ENCODE peak calls at places on chromosomes 12 and 14, in four cellular contexts. One of them, this sample, is unnamed.

GRCh38 chr12:123388948-123389559 is 5.1 kb downstream of the KMT5A start:
- DNase-seq in right atrium auricular region: no peak
- DNase-seq in WERI-Rb-1: no peak
- DNase-seq in fibroblast of lung: no peak
- DNase-seq in this sample: no peak

GRCh38 chr14:96246535-96246839 is 9.5 kb upstream of the BDKRB1 start:
- DNase-seq in WERI-Rb-1: no peak
- DNase-seq in fibroblast of lung: peak; percentile 96
- DNase-seq in right atrium auricular region: no peak
- DNase-seq in this sample: peak; percentile 95

GRCh38 chr14:90664911-90665695 is 151.1 kb downstream of the TTC7B start:
- DNase-seq in fibroblast of lung: no peak
- DNase-seq in WERI-Rb-1: no peak
- DNase-seq in right atrium auricular region: no peak
- DNase-seq in this sample: no peak

GRCh38 chr12:124995200-124995961 is 1.9 kb downstream of the BRI3BP start:
- DNase-seq in WERI-Rb-1: no peak
- DNase-seq in right atrium auricular region: no peak
- DNase-seq in fibroblast of lung: no peak
- DNase-seq in this sample: no peak

GRCh38 chr12:113151655-113152054 is 2.1 kb downstream of the CFAP73 start:
- DNase-seq in fibroblast of lung: no peak
- DNase-seq in right atrium auricular region: no peak
- DNase-seq in WERI-Rb-1: no peak
- DNase-seq in this sample: no peak

GRCh38 chr12:51972849-51973273 is 21.4 kb downstream of the ACVR1B start:
- DNase-seq in fibroblast of lung: peak; percentile 92
- DNase-seq in WERI-Rb-1: no peak
- DNase-seq in right atrium auricular region: peak; percentile 75
- DNase-seq in this sample: no peak

GRCh38 chr12:9813821-9814798 is 13.2 kb upstream of the KLRF1 start:
- DNase-seq in fibroblast of lung: peak; percentile 16
- DNase-seq in WERI-Rb-1: peak; percentile 87
- DNase-seq in right atrium auricular region: peak; percentile 85
- DNase-seq in this sample: peak; percentile 19

GRCh38 chr12:2239376-2240010 is 186.7 kb downstream of the CACNA1C start:
- DNase-seq in right atrium auricular region: no peak
- DNase-seq in WERI-Rb-1: no peak
- DNase-seq in fibroblast of lung: no peak
- DNase-seq in this sample: no peak

GRCh38 chr12:5710260-5710878 is 234.7 kb downstream of the ANO2 start:
- DNase-seq in WERI-Rb-1: no peak
- DNase-seq in fibroblast of lung: no peak
- DNase-seq in right atrium auricular region: no peak
- DNase-seq in this sample: no peak

GRCh38 chr14:52553002-52553670 is 500 bp downstream of the GPR137C start:
- DNase-seq in fibroblast of lung: peak; percentile 16
- DNase-seq in WERI-Rb-1: peak; percentile 36
- DNase-seq in right atrium auricular region: no peak
- DNase-seq in this sample: peak; percentile 48

GRCh38 chr12:104720346-104721064 is 237.6 kb downstream of the SLC41A2 start:
- DNase-seq in fibroblast of lung: peak; percentile 81
- DNase-seq in right atrium auricular region: no peak
- DNase-seq in WERI-Rb-1: no peak
- DNase-seq in this sample: peak; percentile 63
- H3K4me3 ChIP-seq in fibroblast of lung: peak overlapping the region; percentile 28
- H3K4me3 ChIP-seq in right atrium auricular region: peak overlapping the region; percentile 14
- H3K4me3 ChIP-seq in WERI-Rb-1: no peak overlapping the region
- H3K4me3 ChIP-seq in this sample: peak overlapping the region; percentile 18

DNA sequence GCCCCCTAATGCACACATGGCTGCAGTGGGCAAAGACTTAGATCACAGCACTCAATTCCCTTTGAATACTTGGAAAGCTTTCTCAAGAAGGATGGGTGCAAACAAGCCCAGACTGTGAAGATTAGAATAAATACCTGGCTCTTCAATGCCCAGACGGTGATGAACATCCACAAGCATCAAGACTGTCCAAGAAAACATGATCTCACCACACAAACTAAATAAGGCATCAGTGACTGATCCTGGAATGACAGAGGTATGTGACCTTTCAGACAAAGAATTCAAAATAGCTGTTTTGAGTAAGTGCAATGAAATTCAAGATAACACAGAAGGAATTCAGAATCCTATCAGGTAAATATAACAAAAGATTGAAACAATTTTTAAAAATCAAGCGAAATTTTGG is 43.8 kb upstream of the ZDHHC17 start:
- DNase-seq in WERI-Rb-1: no peak
- DNase-seq in right atrium auricular region: no peak
- DNase-seq in fibroblast of lung: peak; percentile 92
- DNase-seq in this sample: peak; percentile 29
- TF ChIP-seq CTCF in WERI-Rb-1: no peak
- TF ChIP-seq CTCF in right atrium auricular region: no peak
- TF ChIP-seq CTCF in fibroblast of lung: no peak
- TF ChIP-seq CTCF in this sample: no peak

DNA sequence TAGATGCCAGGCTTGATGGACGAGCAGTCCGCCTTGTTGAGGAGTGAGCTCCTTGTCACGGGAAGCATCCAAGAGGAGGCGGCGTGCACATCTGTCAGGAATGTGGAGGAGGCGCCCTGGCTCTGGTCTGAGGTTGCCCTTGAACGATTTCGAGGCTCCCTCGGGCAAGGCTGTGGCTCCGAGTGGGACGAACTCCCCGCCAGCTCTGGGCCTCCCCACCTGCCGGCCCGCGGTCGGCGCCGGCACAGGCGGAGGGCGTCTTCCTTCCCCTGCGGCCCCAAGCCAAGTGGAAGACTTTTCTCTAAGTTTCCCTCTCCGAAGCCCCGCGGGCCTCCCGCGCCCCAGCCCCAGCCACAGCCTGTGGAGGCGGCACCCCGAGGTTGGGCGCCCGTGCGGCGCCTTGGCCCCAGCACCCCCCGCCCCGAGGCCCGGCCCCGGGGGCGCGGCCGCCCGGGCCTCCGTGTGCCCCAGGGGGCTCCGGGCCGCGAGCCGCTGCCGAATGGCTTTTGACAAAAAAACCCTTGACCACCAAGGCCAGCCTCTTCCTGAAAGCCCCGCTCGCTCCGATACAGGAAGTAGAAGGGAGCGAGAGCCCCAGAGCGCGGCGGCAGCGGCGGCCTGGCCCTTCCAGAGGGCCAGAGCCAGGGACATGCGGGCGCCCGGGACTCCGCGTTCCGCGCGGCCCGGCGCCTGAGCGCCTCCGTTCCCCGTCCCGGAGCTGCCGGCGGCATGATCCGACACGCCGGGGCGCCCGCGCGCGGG is at the start of gene RIN3:
- DNase-seq in fibroblast of lung: peak; percentile 68
- DNase-seq in WERI-Rb-1: no peak
- DNase-seq in right atrium auricular region: no peak
- DNase-seq in this sample: peak; percentile 59
- H3K4me3 ChIP-seq in fibroblast of lung: peak within 1 kb of the TSS; percentile 88
- H3K4me3 ChIP-seq in WERI-Rb-1: no peak within 1 kb of the TSS
- H3K4me3 ChIP-seq in right atrium auricular region: peak within 1 kb of the TSS; percentile 69
- H3K4me3 ChIP-seq in this sample: peak within 1 kb of the TSS; percentile 73

DNA sequence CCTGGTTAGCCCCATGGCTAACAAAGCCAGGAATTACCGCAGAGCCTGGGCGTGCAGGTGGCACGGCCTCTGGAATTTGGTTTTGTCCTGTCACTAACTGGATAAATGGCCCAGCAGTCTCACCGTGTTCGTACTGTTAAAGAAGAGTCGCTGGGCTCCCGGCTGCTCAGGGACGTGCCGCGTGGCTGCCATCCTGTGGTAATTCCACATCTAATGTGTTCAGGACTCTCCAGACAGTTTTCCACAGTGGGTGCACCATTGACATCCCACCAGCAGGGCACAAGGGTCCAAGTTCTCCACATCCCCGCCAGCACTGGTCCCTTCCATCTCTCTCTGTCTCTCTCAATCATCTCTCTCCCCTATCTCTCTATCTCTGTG is 19.6 kb downstream of the NOC4L start:
- DNase-seq in fibroblast of lung: no peak
- DNase-seq in WERI-Rb-1: peak; percentile 36
- DNase-seq in right atrium auricular region: no peak
- DNase-seq in this sample: no peak
- TF ChIP-seq CTCF in fibroblast of lung: peak; percentile 5
- TF ChIP-seq CTCF in WERI-Rb-1: peak; percentile 52
- TF ChIP-seq CTCF in right atrium auricular region: no peak
- TF ChIP-seq CTCF in this sample: peak; percentile 19

DNA sequence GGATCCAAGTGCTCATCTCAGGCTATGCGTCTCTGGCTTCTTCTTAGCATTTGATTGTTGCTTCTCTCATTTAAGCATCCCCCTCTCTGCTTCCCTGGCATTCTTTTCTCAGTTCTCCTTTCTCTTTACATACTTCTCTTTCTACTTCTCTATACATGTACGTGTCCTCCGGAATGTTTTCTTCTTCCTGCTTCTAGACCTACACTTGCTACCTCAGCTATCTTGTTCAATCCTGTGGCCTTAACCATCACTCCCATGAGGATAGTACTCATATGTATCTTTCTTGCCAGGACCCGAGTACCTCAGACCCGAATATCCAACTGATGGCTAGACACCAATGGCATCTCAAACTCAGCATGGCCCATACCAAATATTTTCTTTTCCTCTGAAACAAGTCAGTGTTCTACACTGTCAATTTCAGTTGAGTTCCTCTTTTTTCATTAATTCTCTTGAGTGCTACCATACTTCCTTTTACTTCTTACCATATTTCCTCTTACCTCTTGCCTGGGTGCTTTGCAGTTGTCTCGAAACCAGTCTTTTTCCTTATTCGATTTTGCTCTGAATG is 115.1 kb upstream of the SLC38A2 start:
- DNase-seq in WERI-Rb-1: no peak
- DNase-seq in right atrium auricular region: no peak
- DNase-seq in fibroblast of lung: no peak
- DNase-seq in this sample: no peak
- H3K4me3 ChIP-seq in WERI-Rb-1: no peak overlapping the region
- H3K4me3 ChIP-seq in right atrium auricular region: no peak overlapping the region
- H3K4me3 ChIP-seq in fibroblast of lung: no peak overlapping the region
- H3K4me3 ChIP-seq in this sample: no peak overlapping the region

DNA sequence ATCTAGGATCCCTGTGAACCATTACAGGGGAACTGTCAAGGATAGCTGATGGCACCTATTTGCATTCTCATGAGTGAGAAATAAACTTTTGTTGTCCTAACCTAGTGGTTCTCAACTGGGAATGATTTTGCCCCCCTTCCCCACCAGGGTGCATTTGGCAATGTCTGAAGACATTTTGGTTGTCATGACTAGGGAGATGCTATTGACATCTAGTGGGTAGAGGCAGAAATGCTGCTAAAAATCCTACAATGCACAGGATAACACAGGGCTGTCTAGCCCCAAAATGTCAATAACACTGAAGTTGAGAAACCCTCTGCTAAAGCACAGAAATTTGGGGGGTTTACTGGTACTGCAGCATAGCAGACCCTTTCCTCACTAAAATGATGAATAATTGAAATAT is 140.9 kb upstream of the SRRM4 start:
- DNase-seq in fibroblast of lung: no peak
- DNase-seq in right atrium auricular region: no peak
- DNase-seq in WERI-Rb-1: peak; percentile 54
- DNase-seq in this sample: no peak
- TF ChIP-seq CTCF in fibroblast of lung: no peak
- TF ChIP-seq CTCF in right atrium auricular region: no peak
- TF ChIP-seq CTCF in WERI-Rb-1: peak; percentile 68
- TF ChIP-seq CTCF in this sample: no peak

GRCh38 chr12:56338643-56339422 is at the start of gene IL23A:
- DNase-seq in right atrium auricular region: no peak
- DNase-seq in WERI-Rb-1: no peak
- DNase-seq in fibroblast of lung: peak; percentile 69
- DNase-seq in this sample: peak; percentile 18
- H3K4me3 ChIP-seq in right atrium auricular region: no peak within 1 kb of the TSS
- H3K4me3 ChIP-seq in WERI-Rb-1: no peak within 1 kb of the TSS
- H3K4me3 ChIP-seq in fibroblast of lung: no peak within 1 kb of the TSS
- H3K4me3 ChIP-seq in this sample: no peak within 1 kb of the TSS

This sample was measured in foreskin fibroblast.